ENCODE peak calls at places on chromosomes 7 and 10, in five cellular contexts. M is spleen, A is iris pigment epithelial cell, F is GM03348, S is head of caudate nucleus. U is an unnamed sample.

GRCh38 chr10:42975558-42976352 is 101.1 kb upstream of the RET start:
- DNase-seq in M (peak), A (no peak), F (no peak), S (no peak), U (no peak)

GRCh38 chr7:43639858-43640491 is 57.1 kb downstream of the STK17A start:
- DNase-seq in M (no peak), A (peak), F (peak), S (no peak), U (peak)

GRCh38 chr10:96690755-96691730 is 29.3 kb downstream of the PIK3AP1 start:
- DNase-seq in M (no peak), A (no peak), F (peak), S (no peak), U (no peak)

GRCh38 chr10:27759483-27760281 is 14.1 kb upstream of the MKX start:
- DNase-seq in M (no peak), A (no peak), F (no peak), S (no peak), U (no peak)

GRCh38 chr7:99021941-99022560 is 121.9 kb downstream of the SMURF1 start:
- DNase-seq in M (no peak), A (no peak), F (no peak), S (no peak), U (no peak)

GRCh38 chr10:79286318-79286951 is 60.8 kb upstream of the PPIF start:
- DNase-seq in M (peak), A (peak), F (no peak), S (peak), U (no peak)

GRCh38 chr7:92973964-92974363 is 137.6 kb upstream of the CDK6 start:
- DNase-seq in M (no peak), A (peak), F (peak), S (no peak), U (peak)

GRCh38 chr10:110487411-110488123 is 10.1 kb upstream of the DUSP5 start:
- DNase-seq in M (no peak), A (peak), F (no peak), S (peak), U (no peak)

GRCh38 chr7:133003052-133003910 is 78.6 kb downstream of the CHCHD3 start:
- DNase-seq in M (no peak), A (peak), F (no peak), S (no peak), U (no peak)